ENCODE peak calls at places on chromosome 20, in nine cellular contexts. K, B, N, F, M, H, L, O and Z are unnamed samples.

GRCh38 chr20:56437196-56437960 is 25.3 kb downstream of the CASS4 start:
- DNase-seq in L (no peak), O (no peak), N (no peak), K (no peak), H (no peak), B (no peak), F (no peak), M (no peak), Z (no peak)

GRCh38 chr20:54284928-54285704 is 77.2 kb downstream of the PFDN4 start:
- DNase-seq in K (peak), O (no peak), M (no peak), F (no peak), B (no peak), H (no peak), N (no peak), L (peak), Z (no peak)

GRCh38 chr20:8756410-8756809 is 312.5 kb upstream of the PLCB4 start:
- DNase-seq in L (peak), H (no peak), B (no peak), M (no peak), N (no peak), K (peak), O (peak), F (no peak), Z (peak)

GRCh38 chr20:63009044-63009961 is 2.5 kb upstream of the BHLHE23 start:
- DNase-seq in H (peak), L (peak), B (peak), K (peak), M (peak), O (peak), F (peak), N (peak), Z (no peak)

GRCh38 chr20:308427-309038 is 11.2 kb downstream of the ZCCHC3 start:
- DNase-seq in K (no peak), H (no peak), N (no peak), F (no peak), O (no peak), L (no peak), B (no peak), M (no peak), Z (no peak)

GRCh38 chr20:1301031-1301529 is 27.9 kb downstream of the SDCBP2 start:
- DNase-seq in L (peak), K (peak), H (no peak), F (no peak), N (no peak), O (no peak), M (no peak), B (no peak), Z (peak)

GRCh38 chr20:49712918-49713778 is 530 bp downstream of the B4GALT5 start:
- DNase-seq in O (no peak), N (peak), M (peak), L (peak), F (peak), B (peak), K (no peak), H (peak), Z (no peak)

GRCh38 chr20:23448167-23448566 is 4.5 kb downstream of the CST11 start:
- DNase-seq in L (no peak), H (no peak), B (no peak), N (no peak), O (no peak), K (no peak), F (no peak), M (no peak), Z (no peak)

GRCh38 chr20:63522981-63523611 is 2.5 kb downstream of the PPDPF start:
- DNase-seq in F (no peak), H (no peak), K (no peak), L (no peak), N (peak), O (no peak), M (no peak), B (no peak), Z (no peak)

GRCh38 chr20:48026981-48027592 is 241.8 kb upstream of the SULF2 start:
- DNase-seq in H (no peak), K (no peak), F (no peak), B (no peak), L (no peak), M (no peak), N (no peak), O (no peak), Z (no peak)

GRCh38 chr20:50325651-50326050 is 135.0 kb downstream of the CEBPB start:
- DNase-seq in M (no peak), N (no peak), H (no peak), K (no peak), L (no peak), B (no peak), F (no peak), O (no peak), Z (no peak)

GRCh38 chr20:47257256-47257655 is 99.2 kb downstream of the ZMYND8 start:
- DNase-seq in B (no peak), F (no peak), H (no peak), M (no peak), L (no peak), O (no peak), K (no peak), N (no peak), Z (no peak)

GRCh38 chr20:62363920-62364851 is 2.9 kb downstream of the LAMA5 start:
- DNase-seq in F (no peak), B (peak), K (no peak), M (no peak), N (peak), L (peak), H (no peak), O (peak), Z (no peak)

GRCh38 chr20:20009784-20010253 is 7.3 kb upstream of the NAA20 start:
- DNase-seq in O (no peak), F (no peak), K (no peak), M (no peak), N (no peak), H (no peak), L (no peak), B (no peak), Z (no peak)

GRCh38 chr20:25321991-25322390 is 68.6 kb downstream of the ABHD12 start:
- DNase-seq in L (no peak), H (no peak), B (no peak), O (no peak), M (no peak), N (no peak), K (no peak), F (no peak), Z (no peak)

GRCh38 chr20:57793421-57793820 is 83.6 kb upstream of the PMEPA1 start:
- DNase-seq in B (no peak), O (no peak), L (no peak), N (no peak), H (no peak), F (no peak), K (no peak), M (no peak), Z (no peak)

GRCh38 chr20:53513489-53514298 is 79.9 kb downstream of the ZNF217 start:
- DNase-seq in L (no peak), B (no peak), O (no peak), M (no peak), H (no peak), N (no peak), K (no peak), F (no peak), Z (no peak)

GRCh38 chr20:53900380-53900999 is 169.9 kb downstream of the BCAS1 start:
- DNase-seq in M (no peak), B (no peak), H (no peak), F (no peak), K (peak), N (no peak), L (peak), O (peak), Z (peak)

GRCh38 chr20:41030536-41031242 is 2.1 kb downstream of the TOP1 start:
- DNase-seq in H (no peak), L (peak), N (no peak), K (peak), M (no peak), F (no peak), B (no peak), O (no peak), Z (peak)

GRCh38 chr20:9035129-9035528 is 33.8 kb upstream of the PLCB4 start:
- DNase-seq in O (no peak), L (peak), N (no peak), H (peak), K (peak), B (no peak), F (no peak), M (no peak), Z (peak)

GRCh38 chr20:47354710-47355488 is 1.6 kb downstream of the ZMYND8 start:
- DNase-seq in L (peak), H (no peak), O (no peak), K (no peak), F (no peak), B (no peak), M (no peak), N (no peak), Z (no peak)

GRCh38 chr20:43389839-43390626 is 67.7 kb upstream of the SRSF6 start:
- DNase-seq in O (no peak), K (no peak), F (no peak), N (no peak), B (no peak), M (no peak), H (peak), L (no peak), Z (no peak)

GRCh38 chr20:13302647-13303425 is 81.8 kb downstream of the ISM1 start:
- DNase-seq in F (peak), K (peak), N (no peak), H (peak), L (peak), B (no peak), M (no peak), O (peak), Z (no peak)

GRCh38 chr20:846894-847278 is 13.4 kb downstream of the FAM110A start:
- DNase-seq in L (no peak), H (no peak), F (no peak), M (no peak), K (no peak), O (no peak), B (peak), N (peak), Z (no peak)

GRCh38 chr20:5153612-5154542 is 27.1 kb downstream of the CDS2 start:
- DNase-seq in H (no peak), K (no peak), F (no peak), M (no peak), L (no peak), O (no peak), N (no peak), B (no peak), Z (no peak)

GRCh38 chr20:63934271-63935068 is 21.7 kb downstream of the UCKL1 start:
- DNase-seq in L (no peak), H (peak), O (no peak), M (no peak), N (no peak), B (no peak), F (no peak), K (no peak), Z (no peak)

GRCh38 chr20:31595654-31596411 is 9.3 kb upstream of the ID1 start:
- DNase-seq in M (peak), H (no peak), K (peak), L (peak), B (peak), N (peak), O (no peak), F (no peak), Z (peak)

GRCh38 chr20:60482609-60483008 is 524.4 kb downstream of the CDH26 start:
- DNase-seq in N (no peak), B (no peak), O (no peak), L (no peak), F (no peak), K (no peak), H (no peak), M (no peak), Z (no peak)

GRCh38 chr20:33606114-33606771 is 55.9 kb upstream of the C20orf144 start:
- DNase-seq in O (no peak), M (no peak), H (no peak), F (no peak), B (no peak), L (no peak), K (no peak), N (no peak), Z (no peak)

GRCh38 chr20:48538058-48538825 is 289.6 kb downstream of the PREX1 start:
- DNase-seq in F (no peak), O (no peak), L (peak), M (no peak), K (peak), B (no peak), H (no peak), N (no peak), Z (peak)